ENCODE peak calls at places on chromosomes 16 and 17, in seven cellular contexts. F is mesendoderm; O is CD4-positive, CD25-positive, alpha-beta regulatory T cell; T is colonic mucosa; V is fibroblast of lung; Y is lower lobe of right lung; I is heart right ventricle. N is an unnamed sample.
A peak's percentile ranks its signal among the peaks of the same experiment; 100 is the strongest.

GRCh38 chr17:6392609-6393367 is 42.1 kb downstream of the AIPL1 start:
- DNase-seq in F (no peak), O (no peak), T (no peak), V (peak; percentile 46), Y (no peak), I (no peak), N (no peak)

GRCh38 chr16:66508261-66508913 is 41.5 kb downstream of the TK2 start:
- DNase-seq in F (no peak), O (no peak), T (no peak), V (peak; percentile 66), Y (no peak), I (no peak), N (peak; percentile 25)

GRCh38 chr17:34756670-34757021 is 177.3 kb downstream of the TMEM132E start:
- DNase-seq in F (peak; percentile 19), O (no peak), T (no peak), V (peak; percentile 5), Y (no peak), I (no peak), N (no peak)

GRCh38 chr17:80287038-80287437 is 26.4 kb downstream of the RNF213 start:
- DNase-seq in F (no peak), O (no peak), T (no peak), V (no peak), Y (no peak), I (no peak), N (no peak)

GRCh38 chr17:9401434-9401833 is 174.2 kb downstream of the STX8 start:
- DNase-seq in F (peak; percentile 59), O (no peak), T (no peak), V (peak; percentile 92), Y (no peak), I (no peak), N (peak; percentile 7)

GRCh38 chr16:13436641-13437423 is 483.1 kb upstream of the ERCC4 start:
- DNase-seq in F (no peak), O (no peak), T (no peak), V (peak; percentile 32), Y (no peak), I (no peak), N (no peak)

GRCh38 chr17:34393401-34393800 is 30.4 kb upstream of the CCL1 start:
- DNase-seq in F (no peak), O (no peak), T (no peak), V (no peak), Y (no peak), I (no peak), N (no peak)

GRCh38 chr16:69861276-69862030 is 89.7 kb upstream of the CLEC18A start:
- DNase-seq in F (no peak), O (no peak), T (peak; percentile 61), V (peak; percentile 86), Y (no peak), I (no peak), N (no peak)

GRCh38 chr16:4800290-4801041 is 2.0 kb downstream of the ROGDI start:
- DNase-seq in F (no peak), O (no peak), T (peak; percentile 79), V (no peak), Y (peak; percentile 81), I (peak; percentile 69), N (no peak)

GRCh38 chr17:1713878-1714487 is 3.8 kb upstream of the TLCD2 start:
- DNase-seq in F (peak; percentile 93), O (no peak), T (peak; percentile 77), V (peak; percentile 24), Y (peak; percentile 58), I (no peak), N (peak; percentile 44)

GRCh38 chr17:39679521-39680192 is 8.2 kb downstream of the PGAP3 start:
- DNase-seq in F (no peak), O (no peak), T (no peak), V (no peak), Y (no peak), I (no peak), N (no peak)

GRCh38 chr17:14790518-14790917 is 474.6 kb downstream of the PMP22 start:
- DNase-seq in F (no peak), O (no peak), T (no peak), V (no peak), Y (no peak), I (no peak), N (no peak)

GRCh38 chr17:41810659-41811548 is 845 bp downstream of the P3H4 start:
- DNase-seq in F (peak; percentile 45), O (no peak), T (no peak), V (no peak), Y (peak; percentile 58), I (no peak), N (no peak)

GRCh38 chr17:10787306-10788020 is 16.4 kb downstream of the TMEM238L start:
- DNase-seq in F (no peak), O (no peak), T (no peak), V (no peak), Y (no peak), I (no peak), N (no peak)

GRCh38 chr16:75248536-75249380 is 2.7 kb downstream of the BCAR1 start:
- DNase-seq in F (no peak), O (no peak), T (no peak), V (no peak), Y (no peak), I (no peak), N (no peak)
- H3K4me1 ChIP-seq in F (peaks cover 34% of the 10 kb centered on the region), O (peaks cover 16% of the 10 kb centered on the region), T (peaks cover 56% of the 10 kb centered on the region), V (peaks cover 71% of the 10 kb centered on the region), Y (peaks cover 91% of the 10 kb centered on the region), I (peaks cover 91% of the 10 kb centered on the region), N (peaks cover 94% of the 10 kb centered on the region)

GRCh38 chr17:21474815-21475214 is 98.7 kb downstream of the KCNJ12 start:
- DNase-seq in F (no peak), O (no peak), T (no peak), V (no peak), Y (no peak), I (no peak), N (no peak)

GRCh38 chr17:21466550-21466949 is 90.4 kb downstream of the KCNJ12 start:
- DNase-seq in F (no peak), O (no peak), T (no peak), V (no peak), Y (no peak), I (no peak), N (no peak)

GRCh38 chr17:21467739-21468490 is 91.8 kb downstream of the KCNJ12 start:
- DNase-seq in F (no peak), O (no peak), T (no peak), V (no peak), Y (no peak), I (no peak), N (no peak)

GRCh38 chr17:21467196-21467595 is 91.0 kb downstream of the KCNJ12 start:
- DNase-seq in F (no peak), O (no peak), T (no peak), V (no peak), Y (no peak), I (no peak), N (no peak)

GRCh38 chr17:21470861-21471260 is 94.7 kb downstream of the KCNJ12 start:
- DNase-seq in F (no peak), O (no peak), T (no peak), V (no peak), Y (no peak), I (no peak), N (no peak)
- H3K27me3 ChIP-seq in F (no peaks in the 10 kb centered on the region), O (peaks cover 2% of the 10 kb centered on the region), T (no peaks in the 10 kb centered on the region), V (peaks cover 4% of the 10 kb centered on the region), Y (peaks cover 7% of the 10 kb centered on the region), I (peaks cover 11% of the 10 kb centered on the region), N (no peaks in the 10 kb centered on the region)

DNA sequence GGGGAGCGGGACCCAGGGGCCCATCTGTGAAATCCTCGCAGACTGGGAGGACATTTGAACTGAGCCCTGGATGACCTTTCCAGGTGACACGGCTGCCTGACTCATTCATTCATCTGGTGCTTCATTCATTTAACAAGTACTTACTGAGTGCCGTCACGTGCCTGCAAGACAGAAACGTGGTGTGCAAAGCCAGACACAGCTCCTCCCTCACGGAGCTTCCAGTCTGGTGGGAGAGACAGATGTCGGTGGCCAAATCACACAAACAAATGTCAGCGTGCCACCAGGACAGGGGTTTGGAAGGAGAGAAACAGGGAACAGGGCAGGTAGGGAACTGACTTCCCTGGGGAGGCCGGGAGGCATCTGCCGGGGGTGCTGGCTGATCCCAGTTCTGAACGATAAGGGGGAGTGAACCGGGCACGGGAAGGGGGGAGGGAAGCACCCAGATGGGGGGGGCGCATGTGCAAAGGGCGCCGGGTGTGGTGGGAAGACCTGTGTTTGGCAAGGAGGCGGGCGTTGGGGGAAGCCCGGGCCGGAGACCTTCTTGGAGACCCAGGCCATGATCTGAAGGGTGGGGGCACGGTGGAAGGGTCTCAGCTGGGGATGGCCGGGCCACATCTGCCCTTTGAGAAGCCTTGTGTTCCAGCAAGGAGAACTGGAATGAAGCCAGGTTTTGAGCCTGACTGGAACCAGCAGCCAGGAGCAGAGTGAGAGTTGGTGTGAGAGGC is 93.6 kb upstream of the CIBAR2 start:
- DNase-seq in F (peak; percentile 61), O (no peak), T (no peak), V (peak; percentile 73), Y (no peak), I (no peak), N (no peak)
- H3K27ac ChIP-seq in F (no peak overlapping the region), O (no peak overlapping the region), T (no peak overlapping the region), V (peak overlapping the region; percentile 26), Y (no peak overlapping the region), I (peak overlapping the region; percentile 71), N (no peak overlapping the region)

GRCh38 chr16:2001456-2002355 is 7.9 kb downstream of the ZNF598 start:
- DNase-seq in F (no peak), O (no peak), T (no peak), V (no peak), Y (no peak), I (no peak), N (no peak)

GRCh38 chr16:2003827-2004641 is 5.6 kb downstream of the ZNF598 start:
- DNase-seq in F (peak; percentile 98), O (peak; percentile 70), T (peak; percentile 93), V (peak; percentile 76), Y (peak; percentile 94), I (peak; percentile 90), N (peak; percentile 96)

GRCh38 chr16:2003231-2003826 is 6.3 kb downstream of the ZNF598 start:
- DNase-seq in F (no peak), O (no peak), T (no peak), V (no peak), Y (no peak), I (no peak), N (no peak)

GRCh38 chr16:2001035-2001434 is 8.6 kb downstream of the ZNF598 start:
- DNase-seq in F (no peak), O (no peak), T (no peak), V (no peak), Y (no peak), I (no peak), N (no peak)

GRCh38 chr16:2002406-2003230 is 7.0 kb downstream of the ZNF598 start:
- DNase-seq in F (no peak), O (no peak), T (no peak), V (no peak), Y (no peak), I (no peak), N (no peak)
- H3K4me1 ChIP-seq in F (peaks cover 3% of the 10 kb centered on the region), O (peaks cover 21% of the 10 kb centered on the region), T (peaks cover 21% of the 10 kb centered on the region), V (peaks cover 16% of the 10 kb centered on the region), Y (peaks cover 49% of the 10 kb centered on the region), I (peaks cover 24% of the 10 kb centered on the region), N (peaks cover 21% of the 10 kb centered on the region)

DNA sequence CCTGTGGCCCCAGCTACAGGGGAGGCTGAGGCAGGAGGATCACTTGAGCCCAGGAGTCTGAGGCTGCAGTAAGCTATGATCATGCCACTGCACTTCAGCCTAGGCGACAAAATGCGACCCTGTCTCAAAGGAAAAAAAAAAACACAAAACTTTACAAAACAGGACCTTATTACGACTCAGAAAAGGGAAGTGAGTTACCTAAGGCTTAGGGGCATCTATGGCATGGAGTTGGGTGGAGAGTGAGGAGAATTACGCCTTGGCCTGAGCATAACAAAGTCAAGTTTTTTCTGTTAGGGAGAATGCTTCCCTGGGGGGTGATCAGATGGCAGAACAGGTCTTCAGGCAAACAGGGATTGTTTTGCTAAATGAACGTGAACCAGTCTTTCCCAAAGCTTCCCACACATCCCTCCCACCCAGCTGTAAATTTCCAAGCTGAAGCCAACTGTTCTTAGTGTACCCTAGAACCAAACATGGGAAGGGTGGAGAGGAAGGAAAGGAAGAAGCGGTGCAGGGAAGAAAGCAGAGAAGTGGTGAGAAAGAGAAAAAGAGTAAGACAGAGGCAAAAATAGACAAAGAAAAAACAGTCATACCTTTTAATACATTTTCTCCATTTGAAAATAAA is 24.6 kb upstream of the TNRC6C start:
- DNase-seq in F (no peak), O (no peak), T (no peak), V (no peak), Y (no peak), I (no peak), N (no peak)
- H3K27me3 ChIP-seq in F (no peaks in the 10 kb centered on the region), O (peaks cover 2% of the 10 kb centered on the region), T (no peaks in the 10 kb centered on the region), V (no peaks in the 10 kb centered on the region), Y (peaks cover 30% of the 10 kb centered on the region), I (peaks cover 17% of the 10 kb centered on the region), N (peaks cover 15% of the 10 kb centered on the region)